ENCODE peak calls at places on chromosomes 6 and 20, in seven cellular contexts. B is cardiac muscle cell, V is keratinocyte, Z is GM23248, F is OCI-LY7, I is PC-9, L is mammary epithelial cell. K is an unnamed sample.

GRCh38 chr20:48897298-48898044 is 24.0 kb upstream of the ARFGEF2 start:
- DNase-seq in F (peak; percentile 64), I (peak; percentile 37), Z (peak; percentile 86), B (peak; percentile 61), L (peak; percentile 76), V (peak; percentile 36), K (peak; percentile 47)

GRCh38 chr6:37218061-37218460 is 39.5 kb upstream of the TBC1D22B start:
- DNase-seq in L (no peak), F (no peak), Z (no peak), B (no peak), I (no peak), V (no peak), K (no peak)

GRCh38 chr6:143674466-143675114 is 3.2 kb upstream of the PHACTR2 start:
- DNase-seq in V (no peak), B (no peak), F (no peak), Z (peak; percentile 53), I (no peak), L (no peak), K (peak; percentile 83)

GRCh38 chr20:32433311-32434021 is 75.3 kb downstream of the ASXL1 start:
- DNase-seq in F (no peak), Z (no peak), L (no peak), V (no peak), B (peak; percentile 33), I (no peak), K (no peak)

GRCh38 chr20:11769825-11770224 is 147.9 kb upstream of the BTBD3 start:
- DNase-seq in I (no peak), V (peak; percentile 40), Z (peak; percentile 47), F (no peak), B (no peak), L (peak; percentile 51), K (no peak)

GRCh38 chr6:38337819-38338465 is 301.8 kb downstream of the BTBD9 start:
- DNase-seq in L (peak; percentile 52), F (no peak), I (no peak), B (peak; percentile 74), V (no peak), Z (peak; percentile 85), K (peak; percentile 59)

GRCh38 chr6:144149894-144150672 is at the start of gene STX11:
- DNase-seq in I (peak; percentile 64), B (peak; percentile 39), Z (peak; percentile 75), L (peak; percentile 59), F (peak; percentile 28), V (no peak), K (peak; percentile 73)

GRCh38 chr20:47205577-47206123 is 150.8 kb downstream of the ZMYND8 start:
- DNase-seq in Z (peak; percentile 84), I (peak; percentile 67), F (peak; percentile 56), V (no peak), L (peak; percentile 35), B (peak; percentile 87), K (peak; percentile 88)

GRCh38 chr20:60271597-60271996 is 313.4 kb downstream of the CDH26 start:
- DNase-seq in I (no peak), Z (peak; percentile 36), B (no peak), V (no peak), F (no peak), L (no peak), K (no peak)

GRCh38 chr6:142751452-142751851 is 193.5 kb downstream of the HIVEP2 start:
- DNase-seq in Z (no peak), L (no peak), I (no peak), F (no peak), V (no peak), B (no peak), K (no peak)

GRCh38 chr6:42333622-42334021 is 116.0 kb upstream of the MRPS10 start:
- DNase-seq in F (no peak), Z (no peak), L (no peak), I (no peak), V (no peak), B (no peak), K (no peak)

GRCh38 chr20:2695206-2695983 is 2.8 kb downstream of the EBF4 start:
- DNase-seq in B (no peak), Z (no peak), V (no peak), F (no peak), I (no peak), L (no peak), K (no peak)

GRCh38 chr20:37699202-37699601 is 5.4 kb downstream of the CTNNBL1 start:
- DNase-seq in V (no peak), I (no peak), L (no peak), B (peak; percentile 79), Z (no peak), F (no peak), K (no peak)

GRCh38 chr20:63071541-63072181 is 64.9 kb upstream of the BHLHE23 start:
- DNase-seq in F (no peak), I (no peak), V (no peak), B (peak; percentile 29), L (peak; percentile 35), Z (peak; percentile 92), K (peak; percentile 90)

GRCh38 chr6:157789861-157790260 is 33.2 kb upstream of the SNX9 start:
- DNase-seq in V (no peak), F (no peak), L (no peak), Z (no peak), B (no peak), I (no peak), K (no peak)

GRCh38 chr6:49406241-49406970 is 56.6 kb downstream of the MMUT start:
- DNase-seq in I (no peak), L (no peak), Z (peak; percentile 7), V (no peak), B (peak; percentile 14), F (no peak), K (peak; percentile 68)

GRCh38 chr20:40563296-40563950 is 125.6 kb downstream of the MAFB start:
- DNase-seq in V (peak; percentile 87), I (peak; percentile 53), L (peak; percentile 73), B (peak; percentile 79), Z (peak; percentile 37), F (no peak), K (peak; percentile 44)

GRCh38 chr20:10225439-10226080 is 6.9 kb downstream of the SNAP25 start:
- DNase-seq in I (no peak), Z (peak; percentile 6), B (peak; percentile 9), L (no peak), V (no peak), F (peak; percentile 5), K (no peak)

GRCh38 chr6:135884136-135884535 is 32.6 kb downstream of the PDE7B start:
- DNase-seq in F (no peak), L (no peak), V (no peak), I (no peak), Z (no peak), B (no peak), K (no peak)

GRCh38 chr20:56860413-56860812 is 231.3 kb downstream of the TFAP2C start:
- DNase-seq in V (no peak), I (no peak), L (no peak), F (no peak), Z (peak; percentile 39), B (peak; percentile 38), K (no peak)

GRCh38 chr20:33862709-33863403 is 51.7 kb downstream of the CHMP4B start:
- DNase-seq in V (no peak), L (no peak), I (peak; percentile 21), F (peak; percentile 90), Z (peak; percentile 74), B (peak; percentile 90), K (peak; percentile 72)
- H3K4me3 ChIP-seq in V (no peak overlapping the region), L (no peak overlapping the region), I (no peak overlapping the region), F (peak overlapping the region; percentile 20), Z (peak overlapping the region; percentile 51), B (no peak overlapping the region), K (no peak overlapping the region)

GRCh38 chr20:22579119-22579427 is 5.3 kb downstream of the FOXA2 start:
- DNase-seq in L (no peak), Z (no peak), F (no peak), V (no peak), I (no peak), B (no peak), K (no peak)

GRCh38 chr20:22581437-22582385 is 2.7 kb downstream of the FOXA2 start:
- DNase-seq in Z (no peak), L (no peak), F (no peak), V (no peak), B (no peak), I (no peak), K (no peak)

GRCh38 chr20:22578221-22579118 is 5.9 kb downstream of the FOXA2 start:
- DNase-seq in Z (no peak), B (no peak), V (no peak), F (no peak), I (no peak), L (no peak), K (no peak)

GRCh38 chr20:22577515-22578220 is 6.7 kb downstream of the FOXA2 start:
- DNase-seq in Z (no peak), F (no peak), B (no peak), L (no peak), V (no peak), I (no peak), K (no peak)

DNA sequence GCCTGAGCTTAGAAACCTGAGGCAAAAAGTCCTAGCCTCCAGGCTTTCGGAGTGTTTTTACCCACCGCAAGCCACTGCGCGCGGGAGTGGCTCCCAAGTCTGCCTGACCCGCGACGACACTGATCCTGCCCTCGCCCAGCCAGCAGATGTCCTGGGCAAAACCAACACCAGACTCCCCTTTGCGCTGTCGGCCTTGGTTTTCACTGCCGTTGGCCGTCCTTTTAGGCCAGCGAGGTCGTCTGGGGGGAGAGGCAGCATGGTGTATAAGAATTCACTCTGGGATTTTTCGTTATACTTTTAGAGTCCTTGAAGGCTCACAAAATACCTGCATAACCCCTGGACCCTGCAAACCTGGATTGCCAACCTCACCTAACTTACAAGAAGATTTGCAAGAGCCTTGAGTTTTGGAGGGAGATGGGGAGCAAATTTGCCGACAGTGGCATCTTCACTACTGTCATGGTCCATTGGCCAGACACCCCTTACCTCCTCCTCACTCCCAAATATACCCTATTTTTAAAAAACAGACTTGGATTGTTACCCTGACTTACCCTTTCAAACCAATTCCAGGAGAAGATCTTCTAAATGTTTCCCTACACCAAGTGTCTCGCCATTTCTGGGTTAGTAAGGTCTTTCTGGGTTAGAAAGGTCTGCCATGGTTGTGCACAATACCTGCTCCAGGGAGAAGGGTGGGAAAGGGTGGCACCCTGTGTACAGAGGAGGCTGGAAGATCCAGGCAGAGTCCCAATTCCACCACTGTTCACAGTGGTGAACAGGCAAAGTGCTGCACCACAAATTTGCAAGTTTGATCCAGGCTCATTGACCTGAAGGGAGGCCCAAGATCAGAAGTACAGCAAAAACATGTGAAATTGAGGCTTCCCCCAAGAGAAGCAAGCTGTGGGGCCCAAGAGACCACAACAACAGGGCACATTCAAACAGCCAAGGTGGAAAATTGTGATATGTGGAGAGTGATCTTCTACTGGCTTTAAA is 4.4 kb downstream of the FOXA2 start:
- DNase-seq in L (no peak), V (no peak), F (no peak), B (no peak), I (no peak), Z (no peak), K (no peak)
- H3K9me3 ChIP-seq in L (no peaks in the 10 kb centered on the region), V (no peaks in the 10 kb centered on the region), F (no peaks in the 10 kb centered on the region), B (no peaks in the 10 kb centered on the region), I (no peaks in the 10 kb centered on the region), Z (no peaks in the 10 kb centered on the region), K (no peaks in the 10 kb centered on the region)

GRCh38 chr6:161557333-161558107 is 283.7 kb upstream of the AGPAT4 start:
- DNase-seq in I (no peak), B (no peak), V (no peak), Z (no peak), L (no peak), F (peak; percentile 2), K (no peak)

GRCh38 chr6:161549977-161550655 is 276.3 kb upstream of the AGPAT4 start:
- DNase-seq in V (no peak), I (no peak), B (no peak), L (peak; percentile 1), F (no peak), Z (peak; percentile 12), K (no peak)

GRCh38 chr6:161554883-161555282 is 281.0 kb upstream of the AGPAT4 start:
- DNase-seq in I (no peak), Z (no peak), B (no peak), L (no peak), V (no peak), F (no peak), K (no peak)
- H3K36me3 ChIP-seq in I (no peaks in the 10 kb centered on the region), Z (no peaks in the 10 kb centered on the region), B (no peaks in the 10 kb centered on the region), L (no peaks in the 10 kb centered on the region), V (no peaks in the 10 kb centered on the region), F (no peaks in the 10 kb centered on the region), K (no peaks in the 10 kb centered on the region)

GRCh38 chr6:134347916-134348805 is 30.2 kb upstream of the SGK1 start:
- DNase-seq in Z (peak; percentile 93), I (no peak), V (peak; percentile 28), B (peak; percentile 78), L (peak; percentile 56), F (no peak), K (peak; percentile 96)
- H3K4me3 ChIP-seq in Z (no peak overlapping the region), I (no peak overlapping the region), V (no peak overlapping the region), B (no peak overlapping the region), L (no peak overlapping the region), F (no peak overlapping the region), K (no peak overlapping the region)